ENCODE peak calls at places on chromosomes 11 and 22, in six cellular contexts. H is mammary epithelial cell; Q is stimulated activated CD4-positive, alpha-beta T cell treated with anti-CD3 and anti-CD28 coated beads, Interleukin-1b, Interleukin-23, amount 100 ng/mL, for 4 hours; O is NCI-H1417; W is HEK293T; F is C1 segment of cervical spinal cord. Z is an unnamed sample.
A peak's percentile ranks its signal among the peaks of the same experiment; 100 is the strongest.

GRCh38 chr11:43856988-43857387 is 23.6 kb upstream of the ALKBH3 start:
- DNase-seq in F (no peak), O (no peak), H (no peak), W (no peak), Q (no peak), Z (no peak)

GRCh38 chr11:104946907-104947306 is 21.5 kb downstream of the CASP4 start:
- DNase-seq in O (peak; percentile 24), W (peak; percentile 15), F (no peak), H (peak; percentile 48), Q (peak; percentile 38), Z (no peak)

GRCh38 chr11:62208785-62209144 is 292 bp downstream of the SCGB2A1 start:
- DNase-seq in F (no peak), W (no peak), Q (no peak), O (peak; percentile 52), H (no peak), Z (no peak)

GRCh38 chr11:120284272-120284671 is 40.8 kb upstream of the TLCD5 start:
- DNase-seq in O (no peak), H (no peak), Q (no peak), W (no peak), F (no peak), Z (no peak)

GRCh38 chr11:114259551-114259983 is 36.6 kb upstream of the NNMT start:
- DNase-seq in H (no peak), Q (no peak), O (no peak), W (peak; percentile 46), F (no peak), Z (no peak)

GRCh38 chr11:1202776-1203504 is 19.9 kb upstream of the MUC5B start:
- DNase-seq in H (peak; percentile 20), F (no peak), W (peak; percentile 91), O (peak; percentile 46), Q (peak; percentile 49), Z (peak; percentile 38)

GRCh38 chr11:33256031-33256807 is 962 bp upstream of the HIPK3 start:
- DNase-seq in W (no peak), Q (no peak), H (no peak), O (no peak), F (no peak), Z (no peak)

GRCh38 chr11:130213143-130213978 is 53.8 kb downstream of the ST14 start:
- DNase-seq in H (peak; percentile 27), Q (peak; percentile 71), O (peak; percentile 66), W (peak; percentile 88), F (peak; percentile 8), Z (peak; percentile 54)

GRCh38 chr11:102457865-102458264 is 5.3 kb upstream of the TMEM123 start:
- DNase-seq in Q (no peak), W (no peak), F (no peak), O (no peak), H (no peak), Z (no peak)

GRCh38 chr11:105588001-105588400 is 21.9 kb upstream of the GRIA4 start:
- DNase-seq in O (no peak), F (no peak), H (peak; percentile 3), Q (no peak), W (no peak), Z (no peak)

GRCh38 chr11:128871165-128871564 is 4.1 kb upstream of the KCNJ1 start:
- DNase-seq in F (no peak), Q (no peak), W (no peak), H (no peak), O (no peak), Z (no peak)

GRCh38 chr11:69545976-69546617 is 64.6 kb downstream of the LINC01488 start:
- DNase-seq in O (no peak), Q (no peak), W (no peak), H (no peak), F (no peak), Z (no peak)

GRCh38 chr22:24420072-24420976 is 7.1 kb upstream of the ADORA2A start:
- DNase-seq in F (no peak), W (no peak), O (no peak), H (no peak), Q (no peak), Z (no peak)

GRCh38 chr22:20805972-20806471 is 32.1 kb downstream of the SERPIND1 start:
- DNase-seq in Q (no peak), H (no peak), F (no peak), W (no peak), O (no peak), Z (no peak)

GRCh38 chr11:47326198-47326597 is 26.3 kb downstream of the MYBPC3 start:
- DNase-seq in O (no peak), Q (no peak), F (no peak), H (no peak), W (no peak), Z (no peak)

GRCh38 chr11:25992254-25992653 is 339.7 kb upstream of the ANO3 start:
- DNase-seq in F (no peak), W (no peak), H (no peak), Q (no peak), O (no peak), Z (no peak)

GRCh38 chr22:39634530-39635399 is 64.2 kb downstream of the CACNA1I start:
- DNase-seq in Q (no peak), O (no peak), W (no peak), F (no peak), H (peak; percentile 90), Z (no peak)

GRCh38 chr22:40758390-40758789 is 60.8 kb downstream of the SLC25A17 start:
- DNase-seq in O (no peak), Q (no peak), W (no peak), H (peak; percentile 72), F (no peak), Z (no peak)

GRCh38 chr11:71244116-71244815 is 8.1 kb downstream of the SHANK2 start:
- DNase-seq in O (no peak), F (no peak), H (no peak), Q (no peak), W (no peak), Z (no peak)

GRCh38 chr22:38452373-38453064 is 2.5 kb downstream of the KCNJ4 start:
- DNase-seq in F (no peak), Q (no peak), W (no peak), O (no peak), H (no peak), Z (no peak)

GRCh38 chr11:128300785-128301184 is 286.6 kb downstream of the ETS1 start:
- DNase-seq in H (no peak), Q (no peak), F (no peak), W (no peak), O (no peak), Z (no peak)

GRCh38 chr11:115887316-115887715 is 383.1 kb upstream of the CADM1 start:
- DNase-seq in W (no peak), Q (no peak), O (no peak), H (no peak), F (no peak), Z (no peak)

GRCh38 chr11:63683133-63683991 is 2.1 kb downstream of the RTN3 start:
- DNase-seq in H (no peak), Q (no peak), F (no peak), O (no peak), W (no peak), Z (no peak)

GRCh38 chr11:86923993-86924766 is 31.0 kb downstream of the FZD4 start:
- DNase-seq in F (no peak), W (no peak), Q (no peak), H (no peak), O (no peak), Z (no peak)

GRCh38 chr22:24205438-24206189 is 24.3 kb downstream of the SUSD2 start:
- DNase-seq in O (no peak), F (no peak), W (no peak), H (peak; percentile 29), Q (no peak), Z (no peak)

GRCh38 chr11:16669799-16670415 is 68.5 kb upstream of the C11orf58 start:
- DNase-seq in W (no peak), O (no peak), F (no peak), Q (no peak), H (peak; percentile 84), Z (no peak)

GRCh38 chr11:57311109-57311936 is 13.4 kb downstream of the TNKS1BP1 start:
- DNase-seq in W (peak; percentile 31), H (peak; percentile 96), F (peak; percentile 68), O (peak; percentile 26), Q (peak; percentile 23), Z (peak; percentile 77)

GRCh38 chr11:73553266-73553665 is 44.6 kb downstream of the FAM168A start:
- DNase-seq in W (no peak), O (no peak), H (no peak), F (no peak), Q (no peak), Z (no peak)

Z was measured in omental fat pad.